ENCODE peak calls at places on chromosomes 6 and 20, in five cellular contexts. S is sigmoid colon, C is kidney epithelial cell, N is B cell, M is breast epithelium. Y is an unnamed sample.

GRCh38 chr6:30378290-30378937 is 33.5 kb downstream of the RPP21 start:
- DNase-seq in S (no peak), C (peak; percentile 2), N (no peak), M (no peak), Y (no peak)

GRCh38 chr6:126662966-126663365 is 323.1 kb downstream of the CENPW start:
- DNase-seq in S (no peak), C (no peak), N (no peak), M (no peak), Y (no peak)

GRCh38 chr20:4157516-4157915 is 142.2 kb upstream of the RNF24 start:
- DNase-seq in S (no peak), C (no peak), N (no peak), M (no peak), Y (no peak)

GRCh38 chr6:14384175-14384949 is 266.8 kb downstream of the CD83 start:
- DNase-seq in S (no peak), C (no peak), N (no peak), M (no peak), Y (no peak)

GRCh38 chr6:108673602-108674001 is 112.9 kb downstream of the FOXO3 start:
- DNase-seq in S (no peak), C (no peak), N (no peak), M (no peak), Y (no peak)

GRCh38 chr20:1567392-1568165 is 10.1 kb upstream of the SIRPD start:
- DNase-seq in S (no peak), C (peak; percentile 79), N (no peak), M (no peak), Y (no peak)

GRCh38 chr6:117976030-117976651 is 69.1 kb downstream of the SLC35F1 start:
- DNase-seq in S (no peak), C (no peak), N (no peak), M (no peak), Y (no peak)

GRCh38 chr6:62390413-62390812 is 104.4 kb upstream of the KHDRBS2 start:
- DNase-seq in S (no peak), C (no peak), N (no peak), M (no peak), Y (no peak)

GRCh38 chr6:137115653-137116052 is 57.8 kb downstream of the IL22RA2 start:
- DNase-seq in S (no peak), C (no peak), N (no peak), M (no peak), Y (no peak)

GRCh38 chr6:129671442-129672344 is 38.3 kb downstream of the ARHGAP18 start:
- DNase-seq in S (no peak), C (no peak), N (peak; percentile 51), M (no peak), Y (peak; percentile 79)

GRCh38 chr6:119148102-119148824 is 69.8 kb upstream of the FAM184A start:
- DNase-seq in S (no peak), C (peak; percentile 43), N (peak; percentile 28), M (no peak), Y (no peak)

GRCh38 chr20:57265649-57266250 is 691 bp downstream of the BMP7 start:
- DNase-seq in S (no peak), C (no peak), N (no peak), M (no peak), Y (no peak)

GRCh38 chr20:63552481-63553249 is 1.3 kb upstream of the FNDC11 start:
- DNase-seq in S (no peak), C (no peak), N (peak; percentile 68), M (no peak), Y (no peak)

GRCh38 chr20:33770005-33770404 is 38.2 kb downstream of the ZNF341 start:
- DNase-seq in S (no peak), C (no peak), N (no peak), M (no peak), Y (no peak)

GRCh38 chr20:49938173-49939163 is 2.3 kb downstream of the RNF114 start:
- DNase-seq in S (peak; percentile 83), C (no peak), N (no peak), M (no peak), Y (no peak)

GRCh38 chr6:120764312-120764711 is 570.0 kb downstream of the TBC1D32 start:
- DNase-seq in S (no peak), C (no peak), N (no peak), M (no peak), Y (no peak)
- TF ChIP-seq CTCF in S (no peak), C (no peak), N (no peak), M (no peak), Y (no peak)

GRCh38 chr6:74280130-74280692 is 584.2 kb downstream of the CD109 start:
- DNase-seq in S (no peak), C (no peak), N (no peak), M (no peak), Y (no peak)
- TF ChIP-seq CTCF in S (no peak), C (peak; percentile 9), N (no peak), M (no peak), Y (no peak)

GRCh38 chr6:41462980-41463930 is 82.9 kb upstream of the FOXP4 start:
- DNase-seq in S (peak; percentile 83), C (peak; percentile 38), N (peak; percentile 62), M (peak; percentile 71), Y (no peak)
- TF ChIP-seq CTCF in S (peak; percentile 12), C (peak; percentile 81), N (peak; percentile 72), M (peak; percentile 71), Y (peak; percentile 63)

GRCh38 chr6:90860822-90861601 is 274.1 kb upstream of the MAP3K7 start:
- DNase-seq in S (no peak), C (no peak), N (no peak), M (no peak), Y (no peak)

GRCh38 chr6:90865513-90865912 is 278.6 kb upstream of the MAP3K7 start:
- DNase-seq in S (no peak), C (no peak), N (no peak), M (no peak), Y (no peak)

GRCh38 chr6:90859056-90859455 is 272.2 kb upstream of the MAP3K7 start:
- DNase-seq in S (no peak), C (no peak), N (no peak), M (peak; percentile 73), Y (no peak)

GRCh38 chr6:90859612-90860011 is 272.7 kb upstream of the MAP3K7 start:
- DNase-seq in S (no peak), C (no peak), N (no peak), M (no peak), Y (no peak)
- TF ChIP-seq CTCF in S (no peak), C (no peak), N (no peak), M (no peak), Y (no peak)

DNA sequence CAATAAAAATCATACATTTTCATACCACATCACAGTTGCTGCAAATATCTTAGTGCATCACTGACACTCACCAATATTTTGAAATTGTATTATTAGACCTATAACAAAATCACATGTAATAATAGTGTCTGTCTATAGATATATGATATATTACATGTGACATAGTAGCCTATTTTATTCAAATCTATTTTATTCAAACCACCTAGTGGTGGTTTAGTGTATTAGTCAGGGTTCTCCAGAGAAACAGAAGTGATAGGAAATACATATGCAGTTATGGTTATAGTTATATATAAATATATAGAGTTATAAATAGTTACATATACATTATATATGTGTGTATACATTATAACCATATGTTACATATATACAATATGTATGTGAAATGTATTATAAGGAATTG is 366.5 kb upstream of the ARID1B start:
- DNase-seq in S (no peak), C (no peak), N (no peak), M (no peak), Y (no peak)
- TF ChIP-seq CTCF in S (no peak), C (no peak), N (peak; percentile 54), M (no peak), Y (peak; percentile 37)

GRCh38 chr6:150831577-150831976 is 33.9 kb upstream of the MTHFD1L start:
- DNase-seq in S (no peak), C (no peak), N (no peak), M (no peak), Y (no peak)

GRCh38 chr6:150830409-150831165 is 34.9 kb upstream of the MTHFD1L start:
- DNase-seq in S (no peak), C (no peak), N (no peak), M (no peak), Y (no peak)

DNA sequence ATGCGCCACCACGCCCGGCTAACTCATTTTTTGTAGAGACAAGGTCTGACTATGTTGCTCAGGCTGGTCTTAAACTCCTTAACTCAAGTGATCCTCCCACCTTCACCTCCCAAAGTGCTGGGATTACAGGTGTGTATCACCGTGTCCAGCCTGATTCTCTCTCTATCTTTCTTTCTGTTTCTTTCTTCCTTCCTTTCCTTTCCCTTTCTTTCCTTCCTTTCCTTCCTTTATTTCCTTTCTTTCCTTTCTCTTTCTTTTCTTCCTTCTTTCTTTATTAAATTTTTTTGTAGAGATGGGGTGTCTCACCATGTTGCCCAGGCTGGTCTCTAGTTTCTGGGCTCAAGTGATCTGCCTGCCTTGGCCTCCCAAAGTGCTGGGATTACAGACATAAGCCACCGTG is 38.7 kb upstream of the MTHFD1L start:
- DNase-seq in S (no peak), C (no peak), N (no peak), M (no peak), Y (no peak)
- TF ChIP-seq CTCF in S (no peak), C (no peak), N (no peak), M (no peak), Y (no peak)

GRCh38 chr6:8904754-8905153 is 469.4 kb upstream of the SLC35B3 start:
- DNase-seq in S (no peak), C (no peak), N (no peak), M (no peak), Y (no peak)
- TF ChIP-seq CTCF in S (no peak), C (peak; percentile 10), N (no peak), M (no peak), Y (peak; percentile 22)

DNA sequence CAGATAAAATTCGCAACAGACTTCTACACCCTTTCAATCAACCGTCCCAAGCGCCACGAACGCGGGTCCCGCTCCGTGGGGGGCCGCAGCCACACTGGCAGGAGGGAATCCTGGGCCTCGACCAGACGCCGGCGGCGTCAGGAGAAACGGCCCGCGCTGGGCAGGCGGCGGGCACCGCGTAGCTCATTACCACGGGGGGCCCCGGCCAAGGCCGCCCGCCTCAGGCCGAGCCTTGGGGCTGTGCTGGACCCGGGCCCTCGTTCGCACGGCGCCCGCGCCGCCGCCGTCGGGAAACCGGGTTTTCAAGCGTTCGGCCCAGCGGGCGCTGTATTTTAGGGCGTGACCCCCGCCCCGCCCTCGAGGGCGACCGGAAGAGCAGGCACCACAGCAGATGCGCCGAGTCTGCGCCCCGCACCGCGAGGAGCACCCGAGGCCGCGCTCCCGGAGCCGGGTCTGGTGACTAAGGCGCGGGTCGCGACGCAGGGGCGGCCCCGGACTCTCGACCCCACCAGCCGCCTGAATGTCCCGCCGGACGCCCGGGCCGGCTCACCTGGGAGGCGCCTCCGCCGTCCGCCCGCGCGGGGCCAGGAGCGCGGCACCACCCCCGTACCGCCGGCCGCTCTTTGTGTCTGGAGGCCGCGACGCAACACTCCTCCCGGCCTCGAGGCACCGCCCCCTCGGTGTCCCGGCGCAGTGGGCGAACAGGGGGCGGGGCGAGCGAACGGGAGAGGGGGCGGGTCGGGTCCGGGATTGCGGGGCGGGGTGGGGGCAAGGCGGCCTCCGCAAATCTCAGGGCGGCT is at the start of gene NINL:
- DNase-seq in S (peak; percentile 78), C (no peak), N (no peak), M (peak; percentile 34), Y (no peak)
- TF ChIP-seq CTCF in S (no peak), C (no peak), N (no peak), M (no peak), Y (no peak)

Y was measured in CD14-positive monocyte.